ENCODE peak calls at places on chromosomes 2 and 18, in eight cellular contexts. One of them, this sample, is unnamed.

GRCh38 chr18:79625195-79625923 is 54.2 kb upstream of the CTDP1 start:
- DNase-seq in BJ: no peak
- DNase-seq in BE2C: no peak
- DNase-seq in psoas muscle: no peak
- DNase-seq in A549: no peak
- DNase-seq in epithelial cell of esophagus: peak
- DNase-seq in fibroblast of pulmonary artery: no peak
- DNase-seq in IMR-90: peak
- DNase-seq in this sample: no peak

GRCh38 chr2:29430382-29431112 is 315.3 kb downstream of the CLIP4 start:
- DNase-seq in fibroblast of pulmonary artery: no peak
- DNase-seq in A549: no peak
- DNase-seq in BE2C: peak
- DNase-seq in epithelial cell of esophagus: no peak
- DNase-seq in IMR-90: no peak
- DNase-seq in psoas muscle: no peak
- DNase-seq in BJ: no peak
- DNase-seq in this sample: no peak

GRCh38 chr2:200104015-200104414 is 148.6 kb downstream of the MAIP1 start:
- DNase-seq in BE2C: no peak
- DNase-seq in IMR-90: peak
- DNase-seq in epithelial cell of esophagus: peak
- DNase-seq in psoas muscle: no peak
- DNase-seq in A549: peak
- DNase-seq in fibroblast of pulmonary artery: peak
- DNase-seq in BJ: no peak
- DNase-seq in this sample: no peak

GRCh38 chr2:240727913-240728312 is 36.2 kb downstream of the AQP12A start:
- DNase-seq in BE2C: no peak
- DNase-seq in fibroblast of pulmonary artery: no peak
- DNase-seq in epithelial cell of esophagus: no peak
- DNase-seq in BJ: no peak
- DNase-seq in A549: no peak
- DNase-seq in IMR-90: no peak
- DNase-seq in psoas muscle: no peak
- DNase-seq in this sample: no peak

GRCh38 chr2:207162319-207162718 is 3.4 kb downstream of the KLF7 start:
- DNase-seq in BJ: no peak
- DNase-seq in fibroblast of pulmonary artery: peak
- DNase-seq in psoas muscle: no peak
- DNase-seq in A549: no peak
- DNase-seq in BE2C: no peak
- DNase-seq in IMR-90: no peak
- DNase-seq in epithelial cell of esophagus: no peak
- DNase-seq in this sample: peak

GRCh38 chr2:237869357-237870102 is 10.1 kb downstream of the RAMP1 start:
- DNase-seq in psoas muscle: no peak
- DNase-seq in BJ: no peak
- DNase-seq in epithelial cell of esophagus: no peak
- DNase-seq in A549: no peak
- DNase-seq in IMR-90: no peak
- DNase-seq in BE2C: no peak
- DNase-seq in fibroblast of pulmonary artery: no peak
- DNase-seq in this sample: no peak

GRCh38 chr2:8537572-8538155 is 144.2 kb upstream of the ID2 start:
- DNase-seq in epithelial cell of esophagus: no peak
- DNase-seq in BE2C: no peak
- DNase-seq in A549: no peak
- DNase-seq in fibroblast of pulmonary artery: no peak
- DNase-seq in BJ: no peak
- DNase-seq in psoas muscle: no peak
- DNase-seq in IMR-90: no peak
- DNase-seq in this sample: no peak

GRCh38 chr2:173032032-173032431 is 43.6 kb upstream of the MAP3K20 start:
- DNase-seq in epithelial cell of esophagus: no peak
- DNase-seq in IMR-90: no peak
- DNase-seq in A549: no peak
- DNase-seq in fibroblast of pulmonary artery: no peak
- DNase-seq in psoas muscle: no peak
- DNase-seq in BE2C: no peak
- DNase-seq in BJ: no peak
- DNase-seq in this sample: no peak

GRCh38 chr2:229417176-229417575 is 146.1 kb upstream of the PID1 start:
- DNase-seq in A549: no peak
- DNase-seq in fibroblast of pulmonary artery: peak
- DNase-seq in BJ: no peak
- DNase-seq in epithelial cell of esophagus: no peak
- DNase-seq in psoas muscle: no peak
- DNase-seq in BE2C: no peak
- DNase-seq in IMR-90: no peak
- DNase-seq in this sample: no peak

GRCh38 chr2:24350826-24351626 is 9.3 kb downstream of the ITSN2 start:
- DNase-seq in A549: no peak
- DNase-seq in psoas muscle: no peak
- DNase-seq in IMR-90: no peak
- DNase-seq in epithelial cell of esophagus: no peak
- DNase-seq in fibroblast of pulmonary artery: no peak
- DNase-seq in BE2C: no peak
- DNase-seq in BJ: no peak
- DNase-seq in this sample: no peak
- H3K4me3 ChIP-seq in A549: no peak
- H3K4me3 ChIP-seq in psoas muscle: no peak
- H3K4me3 ChIP-seq in IMR-90: no peak
- H3K4me3 ChIP-seq in epithelial cell of esophagus: no peak
- H3K4me3 ChIP-seq in fibroblast of pulmonary artery: no peak
- H3K4me3 ChIP-seq in BE2C: no peak
- H3K4me3 ChIP-seq in BJ: no peak
- H3K4me3 ChIP-seq in this sample: no peak

GRCh38 chr2:6358985-6359384 is 506.7 kb downstream of the CMPK2 start:
- DNase-seq in BE2C: no peak
- DNase-seq in BJ: no peak
- DNase-seq in psoas muscle: no peak
- DNase-seq in A549: no peak
- DNase-seq in IMR-90: no peak
- DNase-seq in epithelial cell of esophagus: no peak
- DNase-seq in fibroblast of pulmonary artery: no peak
- DNase-seq in this sample: no peak
- TF ChIP-seq CTCF in BE2C: no peak
- TF ChIP-seq CTCF in BJ: no peak
- TF ChIP-seq CTCF in psoas muscle: no peak
- TF ChIP-seq CTCF in A549: no peak
- TF ChIP-seq CTCF in IMR-90: no peak
- TF ChIP-seq CTCF in epithelial cell of esophagus: no peak
- TF ChIP-seq CTCF in fibroblast of pulmonary artery: no peak
- TF ChIP-seq CTCF in this sample: no peak

GRCh38 chr2:64915510-64915900 is 73.7 kb upstream of the SLC1A4 start:
- DNase-seq in psoas muscle: no peak
- DNase-seq in A549: no peak
- DNase-seq in fibroblast of pulmonary artery: no peak
- DNase-seq in IMR-90: no peak
- DNase-seq in BJ: no peak
- DNase-seq in epithelial cell of esophagus: no peak
- DNase-seq in BE2C: no peak
- DNase-seq in this sample: peak
- H3K4me3 ChIP-seq in psoas muscle: no peak
- H3K4me3 ChIP-seq in A549: no peak
- H3K4me3 ChIP-seq in fibroblast of pulmonary artery: no peak
- H3K4me3 ChIP-seq in IMR-90: no peak
- H3K4me3 ChIP-seq in BJ: no peak
- H3K4me3 ChIP-seq in epithelial cell of esophagus: no peak
- H3K4me3 ChIP-seq in BE2C: no peak
- H3K4me3 ChIP-seq in this sample: no peak

GRCh38 chr2:86142737-86143257 is 36.8 kb downstream of the PTCD3 start:
- DNase-seq in epithelial cell of esophagus: no peak
- DNase-seq in IMR-90: no peak
- DNase-seq in A549: no peak
- DNase-seq in BE2C: no peak
- DNase-seq in fibroblast of pulmonary artery: no peak
- DNase-seq in psoas muscle: no peak
- DNase-seq in BJ: no peak
- DNase-seq in this sample: no peak

GRCh38 chr2:86140969-86141392 is 34.9 kb downstream of the PTCD3 start:
- DNase-seq in fibroblast of pulmonary artery: no peak
- DNase-seq in epithelial cell of esophagus: no peak
- DNase-seq in IMR-90: no peak
- DNase-seq in A549: no peak
- DNase-seq in psoas muscle: peak
- DNase-seq in BJ: no peak
- DNase-seq in BE2C: no peak
- DNase-seq in this sample: no peak

GRCh38 chr2:86139981-86140380 is 33.9 kb downstream of the PTCD3 start:
- DNase-seq in epithelial cell of esophagus: no peak
- DNase-seq in BJ: no peak
- DNase-seq in IMR-90: no peak
- DNase-seq in BE2C: no peak
- DNase-seq in psoas muscle: no peak
- DNase-seq in fibroblast of pulmonary artery: no peak
- DNase-seq in A549: no peak
- DNase-seq in this sample: no peak

GRCh38 chr2:86143926-86144685 is 38.1 kb downstream of the PTCD3 start:
- DNase-seq in psoas muscle: no peak
- DNase-seq in BE2C: no peak
- DNase-seq in IMR-90: no peak
- DNase-seq in A549: no peak
- DNase-seq in epithelial cell of esophagus: no peak
- DNase-seq in BJ: no peak
- DNase-seq in fibroblast of pulmonary artery: no peak
- DNase-seq in this sample: no peak

DNA sequence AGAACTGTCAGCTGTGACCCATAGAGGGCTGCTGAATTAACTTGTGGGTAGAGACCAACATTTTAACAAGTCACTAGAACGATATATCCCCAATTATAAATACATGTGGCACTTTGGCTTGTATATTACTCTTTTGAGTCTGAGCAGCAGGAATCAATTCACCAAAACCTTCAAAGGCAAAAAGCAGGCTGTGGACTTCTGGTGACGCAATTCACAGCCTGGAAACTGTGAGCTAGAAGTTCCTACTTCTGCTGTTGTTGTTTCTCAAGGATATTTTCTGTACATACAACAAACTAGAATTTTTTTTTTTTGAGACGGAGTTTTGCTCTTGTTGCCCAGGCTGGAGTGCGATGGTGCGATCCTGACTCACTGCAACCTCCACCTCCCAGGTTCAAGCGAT is 37.3 kb downstream of the PTCD3 start:
- DNase-seq in fibroblast of pulmonary artery: peak
- DNase-seq in psoas muscle: no peak
- DNase-seq in epithelial cell of esophagus: no peak
- DNase-seq in BJ: no peak
- DNase-seq in BE2C: no peak
- DNase-seq in IMR-90: no peak
- DNase-seq in A549: no peak
- DNase-seq in this sample: peak
- TF ChIP-seq CTCF in fibroblast of pulmonary artery: no peak
- TF ChIP-seq CTCF in psoas muscle: no peak
- TF ChIP-seq CTCF in epithelial cell of esophagus: no peak
- TF ChIP-seq CTCF in BJ: no peak
- TF ChIP-seq CTCF in BE2C: no peak
- TF ChIP-seq CTCF in IMR-90: no peak
- TF ChIP-seq CTCF in A549: no peak
- TF ChIP-seq CTCF in this sample: no peak